ENCODE peak calls at places on chromosomes 4 and X, in eight cellular contexts. W, P, U, H, O, T, A and S are unnamed samples.

GRCh38 chr4:819401-820229 is 6.3 kb downstream of the CPLX1 start:
- DNase-seq in P (no peak), U (no peak), H (no peak), A (no peak), T (no peak), O (no peak), W (no peak), S (no peak)

GRCh38 chr4:183471960-183472708 is 27.7 kb downstream of the CDKN2AIP start:
- DNase-seq in P (peak), A (peak), W (peak), H (no peak), O (peak), U (peak), T (peak), S (peak)

GRCh38 chr4:19947349-19947748 is 304.4 kb upstream of the SLIT2 start:
- DNase-seq in H (peak), O (no peak), W (no peak), T (no peak), A (no peak), P (no peak), U (peak), S (peak)

GRCh38 chr4:189420488-189420887 is 520.2 kb upstream of the FRG1 start:
- DNase-seq in O (no peak), T (no peak), P (no peak), W (no peak), U (no peak), A (no peak), H (no peak), S (no peak)

GRCh38 chr4:107939307-107939706 is 8.0 kb downstream of the CYP2U1 start:
- DNase-seq in U (no peak), A (no peak), W (no peak), P (no peak), H (no peak), T (no peak), O (no peak), S (peak)

GRCh38 chr4:114036864-114037263 is 57.4 kb upstream of the ARSJ start:
- DNase-seq in P (no peak), O (no peak), U (no peak), T (no peak), A (no peak), W (no peak), H (no peak), S (no peak)

GRCh38 chr4:125315571-125316390 is 1.0 kb downstream of the FAT4 start:
- DNase-seq in H (no peak), P (peak), T (no peak), A (peak), W (peak), U (peak), O (no peak), S (peak)

GRCh38 chr4:124887738-124888137 is 175.2 kb upstream of the ANKRD50 start:
- DNase-seq in P (no peak), W (no peak), A (no peak), U (no peak), H (no peak), T (no peak), O (no peak), S (no peak)

DNA sequence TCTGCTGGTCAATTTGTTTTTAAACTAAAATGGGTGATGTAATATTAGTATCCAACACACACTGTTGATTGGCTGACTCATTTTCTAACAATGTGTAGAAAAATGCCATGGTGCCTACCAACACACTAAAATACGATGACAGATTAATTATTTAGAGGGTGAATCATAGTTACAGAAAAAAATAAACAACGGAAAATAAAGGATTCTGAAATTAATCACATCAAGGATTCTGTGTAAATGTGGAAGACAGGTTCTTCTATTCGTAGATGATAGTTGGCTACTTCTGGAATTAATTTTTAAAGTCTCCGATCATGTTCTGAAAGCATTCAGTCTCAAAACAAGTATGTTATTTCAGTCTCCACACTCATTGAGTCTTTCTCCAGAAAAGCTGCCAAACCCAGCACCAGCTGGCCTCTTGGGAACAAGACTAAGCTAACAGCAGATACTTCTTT is 8.2 kb upstream of the IQCM start:
- DNase-seq in H (peak), U (peak), P (no peak), W (no peak), A (no peak), O (no peak), T (peak), S (peak)
- H3K4me3 ChIP-seq in H (no peak), U (no peak), P (no peak), W (no peak), A (no peak), O (no peak), T (no peak), S (peak)

GRCh38 chr4:6892909-6893202 is 16.8 kb upstream of the TBC1D14 start:
- DNase-seq in H (no peak), U (no peak), O (no peak), W (no peak), A (no peak), P (no peak), T (no peak), S (no peak)
- H3K4me3 ChIP-seq in H (no peak), U (no peak), O (no peak), W (no peak), A (no peak), P (no peak), T (no peak), S (no peak)

DNA sequence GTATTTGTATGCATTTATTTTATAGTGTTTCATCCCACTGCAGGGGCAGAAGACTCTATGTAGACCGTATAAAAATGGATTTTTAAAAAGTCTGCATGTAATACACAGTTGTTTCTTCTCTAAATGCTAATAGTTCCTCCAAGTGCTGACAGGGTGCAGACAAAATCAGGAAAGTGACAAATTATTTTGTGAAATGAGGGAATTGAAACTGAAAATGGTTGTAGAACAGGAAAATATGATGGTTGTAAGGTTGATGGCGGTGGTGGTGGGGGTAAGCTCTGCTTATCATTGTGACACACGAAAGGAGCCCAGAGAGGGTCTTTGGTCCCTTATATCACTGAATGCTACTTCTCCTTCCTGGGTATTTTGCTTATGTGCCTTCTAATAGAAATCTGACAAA is 4.3 kb downstream of the IL15 start:
- DNase-seq in O (no peak), A (no peak), U (no peak), P (no peak), H (no peak), T (no peak), W (no peak), S (no peak)
- H3K4me3 ChIP-seq in O (no peak), A (no peak), U (no peak), P (no peak), H (no peak), T (no peak), W (no peak), S (no peak)

DNA sequence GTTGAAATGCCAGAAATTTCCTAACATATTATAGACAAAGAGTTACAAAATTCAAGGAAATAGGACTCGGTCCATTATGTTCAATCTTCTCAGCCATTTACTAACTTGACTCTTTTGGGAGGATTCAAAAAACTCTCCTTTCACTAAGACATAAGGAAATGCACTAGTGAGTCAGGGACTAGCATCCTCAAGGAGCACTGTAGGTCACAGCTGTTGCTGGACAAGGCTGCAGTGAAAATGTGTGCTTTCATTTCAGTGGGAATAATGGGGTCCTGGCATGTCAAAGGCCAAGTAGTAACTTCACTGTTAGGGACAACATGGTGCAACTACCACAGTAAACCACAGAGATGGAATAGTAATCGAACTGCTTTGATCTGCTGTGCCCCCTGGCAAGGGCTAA is 56.9 kb upstream of the ABCG2 start:
- DNase-seq in P (no peak), O (no peak), T (no peak), A (no peak), W (no peak), H (no peak), U (no peak), S (no peak)
- H3K4me3 ChIP-seq in P (no peak), O (no peak), T (no peak), A (no peak), W (no peak), H (no peak), U (no peak), S (no peak)

GRCh38 chrX:133983243-133983973 is 2.0 kb downstream of the GPC3 start:
- DNase-seq in U (no peak), T (no peak), H (no peak), A (no peak), O (no peak), W (no peak), P (no peak), S (no peak)
- H3K4me3 ChIP-seq in U (no peak), T (no peak), H (no peak), A (no peak), O (no peak), W (no peak), P (no peak), S (no peak)